ENCODE peak calls at places on chromosomes 7 and 10, in eight cellular contexts. K is fibroblast of lung, S is lung, X is AG10803, T is lower leg skin, J is AG04449, O is A549, Q is mucosa of descending colon. V is an unnamed sample.
A peak's percentile ranks its signal among the peaks of the same experiment; 100 is the strongest.

GRCh38 chr7:119514326-119514725 is 758.6 kb upstream of the KCND2 start:
- DNase-seq in Q (no peak), T (no peak), S (no peak), J (no peak), K (peak; percentile 21), X (no peak), O (no peak), V (no peak)

GRCh38 chr10:110138197-110138812 is 69.1 kb upstream of the MXI1 start:
- DNase-seq in S (no peak), K (peak; percentile 81), O (peak; percentile 53), X (peak; percentile 67), T (no peak), J (no peak), Q (no peak), V (no peak)

GRCh38 chr7:27576360-27576944 is 86.2 kb downstream of the HIBADH start:
- DNase-seq in T (no peak), K (peak; percentile 66), Q (no peak), X (peak; percentile 35), O (peak; percentile 14), S (no peak), J (no peak), V (no peak)

GRCh38 chr7:155458317-155459132 is 596 bp downstream of the EN2 start:
- DNase-seq in T (no peak), Q (no peak), J (no peak), S (no peak), X (no peak), K (no peak), O (no peak), V (no peak)

GRCh38 chr7:123824754-123825067 is 20.3 kb upstream of the HYAL4 start:
- DNase-seq in K (no peak), Q (no peak), J (no peak), S (no peak), X (no peak), T (no peak), O (no peak), V (no peak)

GRCh38 chr7:18993933-18994668 is 123.3 kb downstream of the TWIST1 start:
- DNase-seq in K (no peak), J (no peak), X (peak; percentile 59), T (no peak), O (no peak), S (no peak), Q (no peak), V (no peak)

GRCh38 chr10:112409755-112410154 is 35.8 kb downstream of the ACSL5 start:
- DNase-seq in S (no peak), J (no peak), X (peak; percentile 27), Q (no peak), K (no peak), O (no peak), T (no peak), V (no peak)

GRCh38 chr7:101586971-101587370 is 42.1 kb downstream of the MYL10 start:
- DNase-seq in K (no peak), O (no peak), J (no peak), S (no peak), T (no peak), Q (no peak), X (no peak), V (no peak)

GRCh38 chr7:128902761-128903585 is 7.5 kb downstream of the KCP start:
- DNase-seq in S (no peak), X (no peak), Q (peak; percentile 60), T (no peak), J (no peak), O (no peak), K (peak; percentile 50), V (no peak)

GRCh38 chr7:127913686-127914085 is 117.6 kb downstream of the LRRC4 start:
- DNase-seq in J (no peak), S (no peak), T (no peak), Q (no peak), O (no peak), X (no peak), K (peak; percentile 79), V (no peak)

GRCh38 chr10:124296121-124296812 is 122.5 kb downstream of the OAT start:
- DNase-seq in O (no peak), T (no peak), Q (no peak), X (peak; percentile 69), K (peak; percentile 49), S (no peak), J (no peak), V (no peak)

GRCh38 chr7:52917982-52918578 is 117.4 kb upstream of the POM121L12 start:
- DNase-seq in O (no peak), X (no peak), Q (no peak), T (no peak), S (no peak), J (no peak), K (no peak), V (no peak)

GRCh38 chr10:56823849-56824248 is 462.8 kb upstream of the ZWINT start:
- DNase-seq in K (no peak), Q (no peak), O (no peak), X (no peak), S (no peak), J (no peak), T (no peak), V (no peak)

GRCh38 chr10:59557052-59557451 is 152.6 kb downstream of the SLC16A9 start:
- DNase-seq in T (no peak), O (no peak), X (no peak), S (no peak), J (no peak), Q (no peak), K (peak; percentile 11), V (no peak)

GRCh38 chr10:119025336-119025735 is 4.2 kb upstream of the NANOS1 start:
- DNase-seq in O (no peak), J (no peak), X (peak; percentile 72), K (peak; percentile 54), T (no peak), Q (no peak), S (peak; percentile 90), V (no peak)

GRCh38 chr7:27254625-27255024 is 12.0 kb downstream of the EVX1 start:
- DNase-seq in Q (no peak), T (no peak), J (no peak), X (no peak), S (no peak), O (no peak), K (no peak), V (no peak)

GRCh38 chr7:117705630-117706029 is 167.6 kb downstream of the CTTNBP2 start:
- DNase-seq in X (no peak), S (no peak), K (no peak), J (no peak), T (no peak), Q (no peak), O (no peak), V (no peak)

GRCh38 chr7:115124409-115124939 is 202.6 kb downstream of the MDFIC start:
- DNase-seq in S (no peak), Q (no peak), T (no peak), J (no peak), K (no peak), O (no peak), X (no peak), V (no peak)

GRCh38 chr10:96043157-96043894 is at the start of gene CCNJ:
- DNase-seq in K (peak; percentile 89), Q (peak; percentile 93), J (peak; percentile 31), S (peak; percentile 85), T (peak; percentile 69), O (peak; percentile 93), X (peak; percentile 88), V (peak; percentile 61)

GRCh38 chr7:150373049-150373801 is 4.6 kb downstream of the REPIN1 start:
- DNase-seq in S (no peak), J (no peak), X (no peak), T (no peak), K (no peak), Q (peak; percentile 64), O (no peak), V (no peak)

DNA sequence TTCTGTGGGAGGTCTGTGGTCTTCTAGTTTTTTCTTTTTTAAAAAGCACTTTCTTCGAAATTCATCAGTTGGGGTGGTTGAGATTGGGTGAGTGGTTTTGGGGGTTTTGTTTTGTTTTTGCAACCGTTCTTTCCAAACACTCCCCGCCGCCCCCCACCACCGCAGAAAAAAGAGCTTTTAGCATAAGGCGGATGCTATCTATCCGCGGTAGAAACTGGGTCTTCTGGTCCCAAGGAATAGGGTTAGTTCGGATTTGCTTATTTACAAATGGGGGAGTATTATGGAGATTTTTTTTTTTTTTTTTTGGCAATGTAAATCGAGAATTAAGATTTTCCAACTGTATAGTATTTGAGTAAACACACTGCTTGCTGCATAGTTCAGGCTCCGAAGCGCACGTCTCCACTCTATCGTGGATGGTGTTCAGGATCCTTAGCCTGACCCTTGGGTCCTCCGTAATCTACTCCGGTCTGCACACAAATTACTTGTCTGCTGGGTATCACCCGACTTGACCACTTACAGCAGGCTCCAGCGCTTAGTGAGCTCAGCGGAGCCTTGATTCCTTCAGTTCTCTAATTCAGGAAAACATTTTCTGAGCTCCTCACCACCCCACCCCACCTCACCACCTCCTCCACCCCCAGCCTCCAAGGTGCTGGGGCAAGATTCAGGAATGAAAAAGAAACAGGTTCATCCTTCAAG is 757 bp upstream of the NRCAM start:
- DNase-seq in Q (no peak), T (no peak), J (no peak), K (no peak), O (no peak), S (no peak), X (no peak), V (no peak)
- H3K4me3 ChIP-seq in Q (no peak overlapping the region), T (no peak overlapping the region), J (no peak overlapping the region), K (no peak overlapping the region), O (peak overlapping the region; percentile 76), S (no peak overlapping the region), X (no peak overlapping the region), V (no peak overlapping the region)

GRCh38 chr10:535953-536352 is 153.5 kb downstream of the DIP2C start:
- DNase-seq in X (no peak), O (no peak), K (no peak), T (no peak), J (no peak), S (no peak), Q (no peak), V (no peak)
- H3K4me3 ChIP-seq in X (no peak overlapping the region), O (no peak overlapping the region), K (no peak overlapping the region), T (no peak overlapping the region), J (no peak overlapping the region), S (no peak overlapping the region), Q (no peak overlapping the region), V (no peak overlapping the region)

DNA sequence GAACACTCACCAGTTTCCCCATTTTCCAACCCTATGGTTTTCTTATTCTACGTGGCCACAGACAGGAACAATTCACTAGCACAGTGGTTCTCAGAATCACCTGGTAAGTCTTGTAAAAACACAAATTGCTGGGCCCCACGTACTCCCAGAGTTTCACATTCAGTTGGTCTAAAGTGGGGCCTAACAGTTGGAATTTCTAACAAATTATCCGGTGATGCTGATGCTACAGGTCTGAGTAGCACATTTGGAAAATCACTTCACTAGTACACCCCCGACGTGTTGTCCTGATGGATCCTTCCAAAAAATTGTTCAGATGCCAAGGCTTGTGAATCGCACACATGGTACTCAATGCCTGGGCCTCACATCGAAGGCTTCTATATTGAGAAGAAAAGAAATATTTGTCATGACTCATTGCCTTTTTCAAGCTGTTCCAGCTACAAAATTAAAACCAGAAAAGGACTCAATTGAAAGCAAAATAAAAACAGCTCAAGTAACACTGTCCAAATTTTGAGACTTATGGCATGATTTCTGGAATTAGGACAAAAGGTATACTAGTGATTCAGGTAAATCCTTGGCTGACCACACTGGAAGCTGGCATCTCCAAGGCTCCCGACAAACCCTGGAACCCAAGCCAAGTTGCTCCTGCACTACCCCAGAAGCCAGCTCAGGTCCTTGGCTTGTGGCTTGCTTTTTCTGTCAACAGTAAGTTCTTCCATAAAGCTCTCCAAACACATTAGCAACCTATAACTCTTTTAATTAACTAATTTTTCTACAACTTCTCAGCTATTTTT is 12.9 kb upstream of the VIM start:
- DNase-seq in S (no peak), K (peak; percentile 98), T (no peak), Q (no peak), X (peak; percentile 99), O (no peak), J (peak; percentile 91), V (no peak)
- H3K4me3 ChIP-seq in S (no peak overlapping the region), K (peak overlapping the region; percentile 22), T (no peak overlapping the region), Q (no peak overlapping the region), X (peak overlapping the region; percentile 48), O (no peak overlapping the region), J (peak overlapping the region; percentile 48), V (no peak overlapping the region)

GRCh38 chr10:3777876-3778707 is 6.9 kb downstream of the KLF6 start:
- DNase-seq in K (peak; percentile 39), S (no peak), T (no peak), J (no peak), Q (no peak), X (peak; percentile 19), O (no peak), V (no peak)
- H3K4me3 ChIP-seq in K (no peak overlapping the region), S (no peak overlapping the region), T (no peak overlapping the region), J (no peak overlapping the region), Q (no peak overlapping the region), X (peak overlapping the region; percentile 2), O (no peak overlapping the region), V (no peak overlapping the region)